ENCODE peak calls at places on chromosomes 12 and 14, in nine cellular contexts. F, E, R, D, U, Q, T, W and L are unnamed samples.

GRCh38 chr14:100536721-100537700 is 50.2 kb downstream of the BEGAIN start:
- DNase-seq in Q (no peak), D (no peak), F (peak; percentile 34), T (peak; percentile 56), E (no peak), W (peak; percentile 40), R (no peak), U (no peak), L (no peak)

GRCh38 chr12:107109726-107110518 is 16.6 kb upstream of the CRY1 start:
- DNase-seq in W (no peak), D (no peak), T (no peak), R (no peak), E (no peak), F (no peak), Q (no peak), U (no peak), L (no peak)

GRCh38 chr14:32513571-32514009 is 184.5 kb downstream of the AKAP6 start:
- DNase-seq in D (no peak), E (no peak), F (no peak), R (no peak), T (no peak), W (no peak), U (no peak), Q (peak; percentile 49), L (no peak)

GRCh38 chr14:77024171-77024627 is 4.3 kb downstream of the IRF2BPL start:
- DNase-seq in Q (peak; percentile 76), F (no peak), D (no peak), R (no peak), W (peak; percentile 68), T (no peak), U (peak; percentile 85), E (peak; percentile 43), L (peak; percentile 62)

GRCh38 chr14:104781271-104782077 is 14.1 kb downstream of the AKT1 start:
- DNase-seq in Q (no peak), U (no peak), E (no peak), D (no peak), R (no peak), T (no peak), W (no peak), F (no peak), L (no peak)

GRCh38 chr12:3743803-3744202 is 9.1 kb downstream of the CRACR2A start:
- DNase-seq in T (no peak), Q (no peak), E (no peak), F (no peak), W (peak; percentile 69), D (no peak), R (no peak), U (no peak), L (no peak)

GRCh38 chr12:49138587-49138986 is 7.4 kb upstream of the TUBA1B start:
- DNase-seq in Q (no peak), T (no peak), E (no peak), U (no peak), R (no peak), F (no peak), D (no peak), W (no peak), L (peak; percentile 44)

GRCh38 chr14:94523265-94523664 is 14.0 kb upstream of the SERPINA12 start:
- DNase-seq in R (no peak), U (no peak), T (no peak), F (no peak), D (no peak), E (no peak), Q (no peak), W (no peak), L (no peak)

GRCh38 chr12:101594700-101595099 is at the start of gene MYBPC1:
- DNase-seq in U (no peak), D (no peak), R (peak; percentile 34), T (no peak), W (no peak), E (no peak), F (peak; percentile 83), Q (no peak), L (no peak)

GRCh38 chr12:132408626-132409494 is 79.5 kb upstream of the GALNT9 start:
- DNase-seq in F (no peak), T (no peak), E (no peak), U (no peak), R (no peak), W (no peak), D (no peak), Q (no peak), L (no peak)

GRCh38 chr12:71439613-71440392 is at the start of gene LGR5:
- DNase-seq in U (peak; percentile 79), W (peak; percentile 61), E (peak; percentile 53), R (no peak), Q (peak; percentile 15), F (peak; percentile 69), D (peak; percentile 6), T (peak; percentile 91), L (peak; percentile 93)

GRCh38 chr12:25677180-25677937 is 124.3 kb upstream of the LMNTD1 start:
- DNase-seq in R (no peak), T (no peak), E (no peak), W (no peak), D (no peak), Q (peak; percentile 46), U (no peak), F (no peak), L (no peak)

GRCh38 chr12:109467978-109468676 is 9.0 kb downstream of the KCTD10 start:
- DNase-seq in D (no peak), U (no peak), F (no peak), T (no peak), R (no peak), Q (no peak), W (no peak), E (no peak), L (no peak)

GRCh38 chr12:77734489-77734888 is 96.2 kb upstream of the NAV3 start:
- DNase-seq in U (no peak), R (no peak), D (no peak), W (no peak), E (peak; percentile 22), T (no peak), Q (no peak), F (no peak), L (no peak)

GRCh38 chr14:79044894-79045624 is 874.9 kb downstream of the NRXN3 start:
- DNase-seq in F (no peak), Q (peak; percentile 97), T (no peak), E (no peak), W (no peak), U (no peak), D (peak; percentile 11), R (no peak), L (no peak)

GRCh38 chr12:53267309-53268008 is 640 bp upstream of the ESPL1 start:
- DNase-seq in W (no peak), E (no peak), F (peak; percentile 29), Q (no peak), R (no peak), D (no peak), T (no peak), U (no peak), L (no peak)

GRCh38 chr12:53265783-53266182 is 2.3 kb upstream of the ESPL1 start:
- DNase-seq in E (no peak), F (no peak), R (no peak), D (no peak), T (no peak), Q (peak; percentile 69), U (no peak), W (no peak), L (no peak)

GRCh38 chr12:53268637-53269562 is 801 bp downstream of the ESPL1 start:
- DNase-seq in F (no peak), T (peak; percentile 39), W (no peak), U (no peak), Q (no peak), D (peak; percentile 11), R (peak; percentile 30), E (no peak), L (no peak)

DNA sequence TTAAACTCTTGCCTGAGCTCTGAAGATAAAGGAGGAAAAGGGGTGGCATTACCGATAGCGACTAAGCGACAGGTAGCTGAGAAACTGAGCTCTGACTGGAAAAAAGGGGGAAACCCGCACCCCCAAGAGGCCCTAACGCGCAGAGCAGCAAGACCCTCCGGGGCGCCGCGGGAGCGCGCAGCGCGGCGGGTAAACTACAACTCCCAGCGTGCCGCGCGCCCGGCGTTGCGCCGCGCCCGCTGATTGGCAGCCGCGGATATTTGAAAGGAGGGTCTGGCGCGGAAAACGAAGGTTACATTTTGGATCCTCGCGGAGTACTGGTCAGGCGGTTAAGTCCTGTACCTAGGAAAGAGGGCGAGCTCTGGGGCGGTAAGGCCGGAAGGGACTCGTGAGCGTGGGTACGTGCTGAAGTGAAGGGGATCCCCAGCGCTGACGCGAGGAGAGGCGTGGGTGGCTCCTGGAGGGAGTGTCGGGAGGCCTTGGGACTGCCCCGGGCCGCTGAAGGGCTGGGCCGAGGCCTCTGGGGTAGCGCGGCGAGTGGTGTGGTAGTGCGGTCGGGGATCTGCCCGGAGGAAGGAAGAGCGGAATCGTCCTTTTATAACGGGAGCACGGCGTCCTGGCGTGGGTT is at the start of gene ESPL1:
- DNase-seq in R (peak; percentile 94), E (peak; percentile 72), T (peak; percentile 95), W (peak; percentile 91), Q (peak; percentile 71), F (peak; percentile 81), D (peak; percentile 73), U (peak; percentile 82), L (peak; percentile 86)
- TF ChIP-seq CTCF in R (peak; percentile 83), E (peak; percentile 39), T (peak; percentile 53), W (peak; percentile 44), Q (peak; percentile 19), F (no peak), D (no peak), U (peak; percentile 30), L (peak; percentile 57)

DNA sequence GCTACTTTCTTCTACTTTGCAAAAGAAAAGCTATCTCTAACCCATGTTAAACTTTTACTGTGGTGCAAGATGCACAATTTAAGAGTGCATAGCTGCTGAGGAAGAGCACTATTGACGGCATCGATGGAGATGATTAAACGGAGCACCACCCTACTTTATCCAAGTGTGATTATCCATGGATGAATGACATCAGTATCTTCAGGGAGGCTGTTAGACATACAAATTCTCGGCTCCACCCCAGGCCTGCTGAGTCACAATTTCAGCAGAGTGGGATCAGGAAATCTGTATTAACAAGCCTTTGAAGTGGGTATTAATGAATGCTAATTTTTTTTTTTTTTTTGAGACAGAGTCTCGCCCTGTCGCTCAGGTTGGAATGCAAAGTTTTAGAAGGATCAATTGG is 16.2 kb downstream of the SLC2A14 start:
- DNase-seq in E (no peak), Q (no peak), D (no peak), T (no peak), F (no peak), U (no peak), R (no peak), W (no peak), L (no peak)
- H3K4me1 ChIP-seq in E (peaks cover 2% of the 10 kb centered on the region), Q (peaks cover 10% of the 10 kb centered on the region), D (peaks cover 15% of the 10 kb centered on the region), T (peaks cover 14% of the 10 kb centered on the region), F (no peaks in the 10 kb centered on the region), U (peaks cover 9% of the 10 kb centered on the region), R (no peaks in the 10 kb centered on the region), W (no peaks in the 10 kb centered on the region), L (no peaks in the 10 kb centered on the region)

GRCh38 chr12:97561321-97562230 is 99.0 kb downstream of the RMST start:
- DNase-seq in F (no peak), Q (peak; percentile 41), R (no peak), D (no peak), U (no peak), W (no peak), E (no peak), T (no peak), L (no peak)
- H3K4me3 ChIP-seq in F (no peak overlapping the region), Q (no peak overlapping the region), R (no peak overlapping the region), D (no peak overlapping the region), U (no peak overlapping the region), W (no peak overlapping the region), E (no peak overlapping the region), T (no peak overlapping the region), L (no peak overlapping the region)

DNA sequence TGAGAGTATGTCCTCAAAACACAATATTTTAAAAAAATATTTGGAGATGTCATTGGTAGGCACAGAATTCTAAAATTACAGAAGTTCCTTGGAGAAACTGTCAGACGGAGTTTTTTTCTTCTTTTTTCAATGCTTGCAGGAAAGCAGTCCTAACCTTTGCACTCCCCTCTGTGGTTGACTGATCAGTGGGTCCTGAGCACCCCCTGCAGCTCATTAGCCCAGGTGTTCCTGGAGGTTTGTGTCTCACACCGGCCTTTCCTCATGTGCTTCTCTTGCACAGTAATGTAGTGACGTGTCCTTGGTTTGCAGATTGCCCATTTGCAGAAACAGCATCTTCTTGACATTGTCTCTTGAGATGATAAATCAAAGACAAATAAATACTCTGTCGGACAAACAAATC is 513.0 kb downstream of the TMEM121 start:
- DNase-seq in W (peak; percentile 67), F (no peak), E (no peak), Q (peak; percentile 32), T (peak; percentile 17), R (no peak), U (no peak), D (no peak), L (peak; percentile 52)
- TF ChIP-seq CTCF in W (peak; percentile 32), F (no peak), E (no peak), Q (peak; percentile 40), T (peak; percentile 50), R (no peak), U (no peak), D (no peak), L (peak; percentile 75)